ENCODE peak calls at places on chromosome 17, in five cellular contexts. One of them, this sample, is unnamed.

GRCh38 chr17:50917418-50917743 is 51.2 kb upstream of the TOB1 start:
- DNase-seq in H1: no peak
- DNase-seq in H9: peak
- DNase-seq in IMR-90: no peak
- DNase-seq in trophoblast cell: no peak
- DNase-seq in this sample: no peak

GRCh38 chr17:34579979-34580684 is 750 bp downstream of the TMEM132E start:
- DNase-seq in H1: peak
- DNase-seq in IMR-90: no peak
- DNase-seq in H9: peak
- DNase-seq in trophoblast cell: no peak
- DNase-seq in this sample: peak

GRCh38 chr17:5537251-5537650 is 47.1 kb downstream of the NLRP1 start:
- DNase-seq in trophoblast cell: no peak
- DNase-seq in H9: no peak
- DNase-seq in H1: no peak
- DNase-seq in IMR-90: peak
- DNase-seq in this sample: no peak

GRCh38 chr17:77315010-77315409 is 174.2 kb downstream of the SEC14L1 start:
- DNase-seq in H1: no peak
- DNase-seq in H9: no peak
- DNase-seq in trophoblast cell: no peak
- DNase-seq in IMR-90: no peak
- DNase-seq in this sample: no peak

GRCh38 chr17:39194089-39194984 is 3.1 kb downstream of the CACNB1 start:
- DNase-seq in IMR-90: peak
- DNase-seq in H9: peak
- DNase-seq in trophoblast cell: peak
- DNase-seq in H1: peak
- DNase-seq in this sample: peak

GRCh38 chr17:59829217-59830006 is 63.3 kb downstream of the TUBD1 start:
- DNase-seq in H9: no peak
- DNase-seq in IMR-90: peak
- DNase-seq in H1: no peak
- DNase-seq in trophoblast cell: peak
- DNase-seq in this sample: peak

GRCh38 chr17:4204676-4205075 is 59.1 kb downstream of the ANKFY1 start:
- DNase-seq in H1: no peak
- DNase-seq in IMR-90: peak
- DNase-seq in trophoblast cell: no peak
- DNase-seq in H9: peak
- DNase-seq in this sample: no peak

GRCh38 chr17:51650202-51650601 is 389.9 kb downstream of the UTP18 start:
- DNase-seq in H9: no peak
- DNase-seq in IMR-90: no peak
- DNase-seq in H1: no peak
- DNase-seq in trophoblast cell: no peak
- DNase-seq in this sample: no peak

GRCh38 chr17:65092262-65092661 is 35.7 kb upstream of the GNA13 start:
- DNase-seq in H9: no peak
- DNase-seq in trophoblast cell: peak
- DNase-seq in H1: no peak
- DNase-seq in IMR-90: peak
- DNase-seq in this sample: peak

GRCh38 chr17:37828313-37829124 is 83.7 kb upstream of the HNF1B start:
- DNase-seq in H1: no peak
- DNase-seq in trophoblast cell: no peak
- DNase-seq in IMR-90: peak
- DNase-seq in H9: no peak
- DNase-seq in this sample: peak

GRCh38 chr17:718075-718474 is 3.4 kb upstream of the VPS53 start:
- DNase-seq in trophoblast cell: no peak
- DNase-seq in IMR-90: no peak
- DNase-seq in H9: no peak
- DNase-seq in H1: no peak
- DNase-seq in this sample: no peak

GRCh38 chr17:21214777-21215541 is 998 bp upstream of the TMEM11 start:
- DNase-seq in H9: peak
- DNase-seq in H1: peak
- DNase-seq in IMR-90: no peak
- DNase-seq in trophoblast cell: no peak
- DNase-seq in this sample: peak

GRCh38 chr17:75542728-75543336 is 17.3 kb downstream of the LLGL2 start:
- DNase-seq in IMR-90: no peak
- DNase-seq in H9: no peak
- DNase-seq in H1: no peak
- DNase-seq in trophoblast cell: no peak
- DNase-seq in this sample: no peak

GRCh38 chr17:58338907-58339774 is 10.5 kb upstream of the TSPOAP1 start:
- DNase-seq in H9: peak
- DNase-seq in trophoblast cell: no peak
- DNase-seq in IMR-90: peak
- DNase-seq in H1: peak
- DNase-seq in this sample: peak

GRCh38 chr17:2602597-2603017 is 9.2 kb downstream of the PAFAH1B1 start:
- DNase-seq in H9: no peak
- DNase-seq in IMR-90: peak
- DNase-seq in H1: no peak
- DNase-seq in trophoblast cell: no peak
- DNase-seq in this sample: peak

GRCh38 chr17:70658324-70658723 is 489.0 kb downstream of the KCNJ2 start:
- DNase-seq in IMR-90: no peak
- DNase-seq in H9: no peak
- DNase-seq in H1: no peak
- DNase-seq in trophoblast cell: no peak
- DNase-seq in this sample: no peak

GRCh38 chr17:42920922-42921321 is 20.3 kb downstream of the G6PC1 start:
- DNase-seq in H1: no peak
- DNase-seq in IMR-90: no peak
- DNase-seq in trophoblast cell: no peak
- DNase-seq in H9: no peak
- DNase-seq in this sample: no peak

GRCh38 chr17:29241015-29241963 is 5.4 kb upstream of the CRYBA1 start:
- DNase-seq in H1: no peak
- DNase-seq in IMR-90: peak
- DNase-seq in trophoblast cell: peak
- DNase-seq in H9: peak
- DNase-seq in this sample: peak

GRCh38 chr17:35612924-35613521 is 25.9 kb downstream of the AP2B1 start:
- DNase-seq in H1: peak
- DNase-seq in trophoblast cell: peak
- DNase-seq in H9: no peak
- DNase-seq in IMR-90: peak
- DNase-seq in this sample: peak

GRCh38 chr17:35155246-35155645 is 7.6 kb downstream of the UNC45B start:
- DNase-seq in trophoblast cell: no peak
- DNase-seq in H1: no peak
- DNase-seq in H9: no peak
- DNase-seq in IMR-90: no peak
- DNase-seq in this sample: no peak

GRCh38 chr17:76090517-76091135 is 11.6 kb downstream of the ZACN start:
- DNase-seq in trophoblast cell: no peak
- DNase-seq in H1: no peak
- DNase-seq in H9: no peak
- DNase-seq in IMR-90: no peak
- DNase-seq in this sample: no peak

GRCh38 chr17:55527520-55528118 is 16.4 kb upstream of the SMIM36 start:
- DNase-seq in H1: peak
- DNase-seq in trophoblast cell: no peak
- DNase-seq in H9: peak
- DNase-seq in IMR-90: peak
- DNase-seq in this sample: peak

GRCh38 chr17:48494335-48494734 is 36.5 kb downstream of the HOXB1 start:
- DNase-seq in H9: no peak
- DNase-seq in trophoblast cell: no peak
- DNase-seq in H1: no peak
- DNase-seq in IMR-90: peak
- DNase-seq in this sample: no peak

GRCh38 chr17:73283841-73284282 is 22.2 kb upstream of the CPSF4L start:
- DNase-seq in H9: peak
- DNase-seq in IMR-90: no peak
- DNase-seq in H1: peak
- DNase-seq in trophoblast cell: no peak
- DNase-seq in this sample: peak

GRCh38 chr17:32136856-32137255 is 5.4 kb upstream of the RHOT1 start:
- DNase-seq in trophoblast cell: no peak
- DNase-seq in H9: no peak
- DNase-seq in H1: no peak
- DNase-seq in IMR-90: no peak
- DNase-seq in this sample: peak

GRCh38 chr17:48139948-48140347 is 32.4 kb downstream of the SNX11 start:
- DNase-seq in IMR-90: no peak
- DNase-seq in H1: no peak
- DNase-seq in H9: no peak
- DNase-seq in trophoblast cell: no peak
- DNase-seq in this sample: no peak

GRCh38 chr17:42679492-42680330 is 1.9 kb downstream of the CCR10 start:
- DNase-seq in trophoblast cell: peak
- DNase-seq in H9: peak
- DNase-seq in IMR-90: peak
- DNase-seq in H1: peak
- DNase-seq in this sample: peak

GRCh38 chr17:76674600-76674999 is 31.0 kb upstream of the ST6GALNAC1 start:
- DNase-seq in trophoblast cell: no peak
- DNase-seq in H1: no peak
- DNase-seq in H9: no peak
- DNase-seq in IMR-90: no peak
- DNase-seq in this sample: no peak

GRCh38 chr17:82664701-82665182 is 16.5 kb upstream of the WDR45B start:
- DNase-seq in H9: no peak
- DNase-seq in trophoblast cell: no peak
- DNase-seq in IMR-90: no peak
- DNase-seq in H1: no peak
- DNase-seq in this sample: no peak

GRCh38 chr17:59840329-59840907 is 52.3 kb downstream of the TUBD1 start:
- DNase-seq in H1: no peak
- DNase-seq in H9: peak
- DNase-seq in trophoblast cell: no peak
- DNase-seq in IMR-90: no peak
- DNase-seq in this sample: peak

GRCh38 chr17:40538936-40539705 is 26.2 kb downstream of the CCR7 start:
- DNase-seq in H1: no peak
- DNase-seq in H9: no peak
- DNase-seq in trophoblast cell: no peak
- DNase-seq in IMR-90: no peak
- DNase-seq in this sample: peak

GRCh38 chr17:47982645-47983440 is 11.9 kb downstream of the CDK5RAP3 start:
- DNase-seq in trophoblast cell: no peak
- DNase-seq in H9: no peak
- DNase-seq in H1: no peak
- DNase-seq in IMR-90: no peak
- DNase-seq in this sample: no peak

GRCh38 chr17:27760069-27760885 is 40.1 kb downstream of the NOS2 start:
- DNase-seq in IMR-90: peak
- DNase-seq in H9: peak
- DNase-seq in trophoblast cell: peak
- DNase-seq in H1: peak
- DNase-seq in this sample: peak
- H3K18ac ChIP-seq in IMR-90: no peak
- H3K18ac ChIP-seq in H9: no peak
- H3K18ac ChIP-seq in trophoblast cell: no peak
- H3K18ac ChIP-seq in H1: no peak
- H3K18ac ChIP-seq in this sample: no peak

GRCh38 chr17:69477204-69477899 is 62.9 kb downstream of the MAP2K6 start:
- DNase-seq in H9: no peak
- DNase-seq in trophoblast cell: no peak
- DNase-seq in IMR-90: no peak
- DNase-seq in H1: peak
- DNase-seq in this sample: no peak

GRCh38 chr17:69474171-69474831 is 59.8 kb downstream of the MAP2K6 start:
- DNase-seq in trophoblast cell: no peak
- DNase-seq in IMR-90: no peak
- DNase-seq in H1: peak
- DNase-seq in H9: no peak
- DNase-seq in this sample: no peak

GRCh38 chr17:69470702-69471101 is 56.2 kb downstream of the MAP2K6 start:
- DNase-seq in IMR-90: no peak
- DNase-seq in H1: peak
- DNase-seq in trophoblast cell: no peak
- DNase-seq in H9: no peak
- DNase-seq in this sample: no peak

GRCh38 chr17:69471406-69471805 is 56.9 kb downstream of the MAP2K6 start:
- DNase-seq in H9: no peak
- DNase-seq in H1: no peak
- DNase-seq in trophoblast cell: no peak
- DNase-seq in IMR-90: no peak
- DNase-seq in this sample: no peak

DNA sequence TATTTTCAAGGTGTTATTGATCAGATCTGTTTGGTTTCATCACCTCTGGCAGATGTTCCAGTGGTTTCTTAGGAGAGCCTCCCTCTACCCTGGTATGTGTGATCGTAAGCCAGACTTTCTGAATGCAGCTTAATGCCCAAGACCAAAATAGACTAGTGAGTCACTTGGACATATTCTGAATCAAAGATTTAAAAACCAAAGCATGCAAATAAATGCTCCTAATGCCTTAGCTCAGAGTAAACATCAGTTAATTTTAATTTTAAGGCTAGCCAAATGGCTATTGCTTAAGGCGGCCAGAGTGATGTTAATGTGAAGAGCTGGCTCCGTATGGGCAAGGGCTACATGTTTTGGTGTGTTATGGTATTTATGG is 59.3 kb downstream of the MAP2K6 start:
- DNase-seq in H1: peak
- DNase-seq in IMR-90: peak
- DNase-seq in trophoblast cell: no peak
- DNase-seq in H9: no peak
- DNase-seq in this sample: no peak
- H3K4me2 ChIP-seq in H1: no peak
- H3K4me2 ChIP-seq in IMR-90: no peak
- H3K4me2 ChIP-seq in trophoblast cell: no peak
- H3K4me2 ChIP-seq in H9: no peak
- H3K4me2 ChIP-seq in this sample: no peak

GRCh38 chr17:9071921-9072503 is 50.7 kb downstream of the NTN1 start:
- DNase-seq in H9: peak
- DNase-seq in trophoblast cell: no peak
- DNase-seq in H1: no peak
- DNase-seq in IMR-90: no peak
- DNase-seq in this sample: no peak
- H3K18ac ChIP-seq in H9: no peak
- H3K18ac ChIP-seq in trophoblast cell: no peak
- H3K18ac ChIP-seq in H1: no peak
- H3K18ac ChIP-seq in IMR-90: no peak
- H3K18ac ChIP-seq in this sample: no peak

DNA sequence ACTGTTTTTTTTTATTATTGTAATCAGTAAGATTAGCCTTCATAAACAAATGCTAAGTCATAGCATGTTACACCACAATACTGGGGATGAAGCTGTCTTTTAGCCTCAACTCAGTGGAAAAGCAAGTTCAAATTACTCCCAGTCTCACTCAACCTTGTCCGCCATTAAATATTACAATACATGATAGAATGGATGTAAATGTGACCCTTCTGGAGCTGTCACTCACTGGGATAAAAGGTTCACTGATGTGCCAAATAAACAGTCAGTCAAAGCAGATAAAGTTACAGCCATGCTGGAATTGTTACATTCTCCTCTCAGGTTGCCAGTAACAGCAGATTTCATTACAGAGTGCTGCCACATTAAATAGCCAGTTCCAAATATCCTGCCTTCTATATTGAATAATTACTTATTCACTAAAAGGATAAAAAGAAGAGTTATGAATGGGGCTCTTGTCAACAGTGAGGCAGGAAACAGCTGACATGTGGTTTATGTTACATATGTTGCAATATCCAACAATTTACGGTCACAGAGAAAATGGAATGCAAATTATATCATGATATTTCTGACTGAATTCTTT is 53.4 kb downstream of the BRIP1 start:
- DNase-seq in H1: no peak
- DNase-seq in H9: no peak
- DNase-seq in IMR-90: peak
- DNase-seq in trophoblast cell: no peak
- DNase-seq in this sample: no peak
- H3K4me2 ChIP-seq in H1: no peak
- H3K4me2 ChIP-seq in H9: no peak
- H3K4me2 ChIP-seq in IMR-90: peak
- H3K4me2 ChIP-seq in trophoblast cell: no peak
- H3K4me2 ChIP-seq in this sample: no peak